ENCODE peak calls at places on chromosome 17, in four cellular contexts. One of them, this sample, is unnamed. For H3K4me1, the result is how much of the 10 kb centered on the place peaks cover.

GRCh38 chr17:5560361-5560988 is 23.8 kb downstream of the NLRP1 start:
- DNase-seq in SK-N-SH: no peak
- DNase-seq in stomach: no peak
- DNase-seq in spleen: no peak
- DNase-seq in this sample: no peak

GRCh38 chr17:74161501-74161850 is 42.0 kb upstream of the RPL38 start:
- DNase-seq in SK-N-SH: no peak
- DNase-seq in stomach: no peak
- DNase-seq in spleen: no peak
- DNase-seq in this sample: no peak

GRCh38 chr17:79845601-79845949 is 6.3 kb upstream of the CBX4 start:
- DNase-seq in SK-N-SH: no peak
- DNase-seq in stomach: no peak
- DNase-seq in spleen: no peak
- DNase-seq in this sample: peak

GRCh38 chr17:65794572-65794971 is 233.1 kb upstream of the AXIN2 start:
- DNase-seq in SK-N-SH: peak
- DNase-seq in stomach: peak
- DNase-seq in spleen: no peak
- DNase-seq in this sample: no peak

GRCh38 chr17:52134641-52135040 is 23.9 kb downstream of the CA10 start:
- DNase-seq in SK-N-SH: no peak
- DNase-seq in stomach: no peak
- DNase-seq in spleen: no peak
- DNase-seq in this sample: no peak

GRCh38 chr17:37255434-37255833 is 120.4 kb upstream of the C17orf78 start:
- DNase-seq in SK-N-SH: no peak
- DNase-seq in stomach: no peak
- DNase-seq in spleen: no peak
- DNase-seq in this sample: no peak

GRCh38 chr17:72380737-72381136 is 259.9 kb downstream of the SOX9 start:
- DNase-seq in SK-N-SH: peak
- DNase-seq in stomach: no peak
- DNase-seq in spleen: no peak
- DNase-seq in this sample: no peak

GRCh38 chr17:35073991-35074627 is 10.6 kb upstream of the RFFL start:
- DNase-seq in SK-N-SH: no peak
- DNase-seq in stomach: no peak
- DNase-seq in spleen: no peak
- DNase-seq in this sample: no peak

GRCh38 chr17:61556224-61557188 is 34.5 kb downstream of the NACA2 start:
- DNase-seq in SK-N-SH: peak
- DNase-seq in stomach: no peak
- DNase-seq in spleen: no peak
- DNase-seq in this sample: no peak

GRCh38 chr17:66678061-66678460 is 156.9 kb upstream of the CACNG5 start:
- DNase-seq in SK-N-SH: no peak
- DNase-seq in stomach: no peak
- DNase-seq in spleen: no peak
- DNase-seq in this sample: no peak

GRCh38 chr17:35612924-35613521 is 25.9 kb downstream of the AP2B1 start:
- DNase-seq in SK-N-SH: peak
- DNase-seq in stomach: peak
- DNase-seq in spleen: no peak
- DNase-seq in this sample: peak

GRCh38 chr17:67995568-67996191 is 589 bp downstream of the C17orf58 start:
- DNase-seq in SK-N-SH: peak
- DNase-seq in stomach: peak
- DNase-seq in spleen: peak
- DNase-seq in this sample: peak

GRCh38 chr17:79511471-79511870 is 99.4 kb downstream of the RBFOX3 start:
- DNase-seq in SK-N-SH: no peak
- DNase-seq in stomach: no peak
- DNase-seq in spleen: no peak
- DNase-seq in this sample: no peak

GRCh38 chr17:10117085-10117484 is 81.3 kb downstream of the GAS7 start:
- DNase-seq in SK-N-SH: no peak
- DNase-seq in stomach: no peak
- DNase-seq in spleen: no peak
- DNase-seq in this sample: no peak

GRCh38 chr17:10116267-10116666 is 82.1 kb downstream of the GAS7 start:
- DNase-seq in SK-N-SH: no peak
- DNase-seq in stomach: no peak
- DNase-seq in spleen: no peak
- DNase-seq in this sample: no peak

GRCh38 chr17:10115536-10115932 is 82.9 kb downstream of the GAS7 start:
- DNase-seq in SK-N-SH: no peak
- DNase-seq in stomach: no peak
- DNase-seq in spleen: no peak
- DNase-seq in this sample: no peak

GRCh38 chr17:10117581-10118001 is 80.8 kb downstream of the GAS7 start:
- DNase-seq in SK-N-SH: no peak
- DNase-seq in stomach: no peak
- DNase-seq in spleen: peak
- DNase-seq in this sample: peak

GRCh38 chr17:10116676-10117075 is 81.7 kb downstream of the GAS7 start:
- DNase-seq in SK-N-SH: no peak
- DNase-seq in stomach: no peak
- DNase-seq in spleen: no peak
- DNase-seq in this sample: no peak
- H3K4me1 ChIP-seq in SK-N-SH: under half
- H3K4me1 ChIP-seq in stomach: half or more
- H3K4me1 ChIP-seq in spleen: half or more
- H3K4me1 ChIP-seq in this sample: under half

GRCh38 chr17:41464682-41465081 is 2.5 kb downstream of the KRT32 start:
- DNase-seq in SK-N-SH: no peak
- DNase-seq in stomach: peak
- DNase-seq in spleen: no peak
- DNase-seq in this sample: no peak
- TF ChIP-seq POLR2AphosphoS5 in SK-N-SH: no peak
- TF ChIP-seq POLR2AphosphoS5 in stomach: peak
- TF ChIP-seq POLR2AphosphoS5 in spleen: no peak
- TF ChIP-seq POLR2AphosphoS5 in this sample: no peak

GRCh38 chr17:21163101-21163500 is 36.3 kb downstream of the DHRS7B start:
- DNase-seq in SK-N-SH: no peak
- DNase-seq in stomach: no peak
- DNase-seq in spleen: no peak
- DNase-seq in this sample: no peak

GRCh38 chr17:21162394-21162775 is 35.6 kb downstream of the DHRS7B start:
- DNase-seq in SK-N-SH: no peak
- DNase-seq in stomach: no peak
- DNase-seq in spleen: no peak
- DNase-seq in this sample: no peak

GRCh38 chr17:21165922-21166598 is 39.3 kb downstream of the DHRS7B start:
- DNase-seq in SK-N-SH: no peak
- DNase-seq in stomach: no peak
- DNase-seq in spleen: no peak
- DNase-seq in this sample: no peak

GRCh38 chr17:21166599-21167265 is 40.0 kb downstream of the DHRS7B start:
- DNase-seq in SK-N-SH: no peak
- DNase-seq in stomach: no peak
- DNase-seq in spleen: no peak
- DNase-seq in this sample: no peak

GRCh38 chr17:21164226-21165019 is 37.7 kb downstream of the DHRS7B start:
- DNase-seq in SK-N-SH: no peak
- DNase-seq in stomach: no peak
- DNase-seq in spleen: no peak
- DNase-seq in this sample: no peak
- H3K4me1 ChIP-seq in SK-N-SH: under half
- H3K4me1 ChIP-seq in stomach: half or more
- H3K4me1 ChIP-seq in spleen: under half
- H3K4me1 ChIP-seq in this sample: under half

DNA sequence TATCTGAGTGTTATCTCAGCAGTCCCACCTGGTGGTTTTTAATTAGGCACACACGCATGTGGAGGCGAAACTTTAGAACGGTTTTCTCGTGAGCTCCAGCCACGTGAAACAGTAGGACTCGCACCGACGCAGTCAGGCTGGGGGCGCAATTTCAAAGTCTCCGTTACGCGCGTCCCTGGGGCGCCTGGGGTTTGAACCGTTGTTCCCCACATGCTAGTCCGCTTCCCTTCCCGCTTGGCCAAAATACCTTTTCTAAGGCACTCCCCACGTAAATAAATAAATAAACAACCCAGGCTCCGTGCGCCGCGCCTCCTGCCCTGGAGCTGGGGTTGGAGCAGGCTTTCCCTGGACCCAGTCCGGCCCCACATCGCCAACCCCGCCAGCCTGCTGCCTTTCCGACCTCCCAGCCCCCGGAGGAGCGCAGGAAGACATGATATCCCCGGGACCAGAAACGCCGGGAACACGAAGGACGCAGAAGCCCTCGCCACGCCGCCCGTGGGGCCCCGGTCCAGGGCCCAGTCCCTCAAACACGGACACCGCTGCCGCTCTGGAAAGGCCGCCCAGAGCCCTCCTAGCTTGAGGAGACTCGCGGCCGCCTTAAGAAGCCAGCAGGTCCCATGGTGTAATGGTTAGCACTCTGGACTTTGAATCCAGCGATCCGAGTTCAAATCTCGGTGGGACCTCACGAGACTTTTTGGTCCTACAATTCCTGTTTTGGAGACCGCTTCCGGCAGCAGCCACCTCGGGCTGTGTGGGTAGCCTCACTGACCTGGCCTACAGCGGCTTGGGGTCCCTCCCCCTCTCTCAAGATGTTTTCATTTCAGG is 18.2 kb downstream of the GNGT2 start:
- DNase-seq in SK-N-SH: peak
- DNase-seq in stomach: peak
- DNase-seq in spleen: peak
- DNase-seq in this sample: peak
- TF ChIP-seq POLR2AphosphoS5 in SK-N-SH: peak
- TF ChIP-seq POLR2AphosphoS5 in stomach: peak
- TF ChIP-seq POLR2AphosphoS5 in spleen: peak
- TF ChIP-seq POLR2AphosphoS5 in this sample: no peak

GRCh38 chr17:42016411-42016831 is 818 bp downstream of the DNAJC7 start:
- DNase-seq in SK-N-SH: peak
- DNase-seq in stomach: no peak
- DNase-seq in spleen: peak
- DNase-seq in this sample: no peak
- H3K4me1 ChIP-seq in SK-N-SH: under half
- H3K4me1 ChIP-seq in stomach: half or more
- H3K4me1 ChIP-seq in spleen: half or more
- H3K4me1 ChIP-seq in this sample: half or more

GRCh38 chr17:55326030-55326429 is 61.3 kb downstream of the HLF start:
- DNase-seq in SK-N-SH: no peak
- DNase-seq in stomach: no peak
- DNase-seq in spleen: no peak
- DNase-seq in this sample: no peak

GRCh38 chr17:55325405-55325804 is 60.6 kb downstream of the HLF start:
- DNase-seq in SK-N-SH: no peak
- DNase-seq in stomach: no peak
- DNase-seq in spleen: no peak
- DNase-seq in this sample: no peak

GRCh38 chr17:55322451-55322985 is 57.8 kb downstream of the HLF start:
- DNase-seq in SK-N-SH: no peak
- DNase-seq in stomach: no peak
- DNase-seq in spleen: no peak
- DNase-seq in this sample: no peak

GRCh38 chr17:55323518-55324295 is 58.9 kb downstream of the HLF start:
- DNase-seq in SK-N-SH: no peak
- DNase-seq in stomach: no peak
- DNase-seq in spleen: no peak
- DNase-seq in this sample: no peak

DNA sequence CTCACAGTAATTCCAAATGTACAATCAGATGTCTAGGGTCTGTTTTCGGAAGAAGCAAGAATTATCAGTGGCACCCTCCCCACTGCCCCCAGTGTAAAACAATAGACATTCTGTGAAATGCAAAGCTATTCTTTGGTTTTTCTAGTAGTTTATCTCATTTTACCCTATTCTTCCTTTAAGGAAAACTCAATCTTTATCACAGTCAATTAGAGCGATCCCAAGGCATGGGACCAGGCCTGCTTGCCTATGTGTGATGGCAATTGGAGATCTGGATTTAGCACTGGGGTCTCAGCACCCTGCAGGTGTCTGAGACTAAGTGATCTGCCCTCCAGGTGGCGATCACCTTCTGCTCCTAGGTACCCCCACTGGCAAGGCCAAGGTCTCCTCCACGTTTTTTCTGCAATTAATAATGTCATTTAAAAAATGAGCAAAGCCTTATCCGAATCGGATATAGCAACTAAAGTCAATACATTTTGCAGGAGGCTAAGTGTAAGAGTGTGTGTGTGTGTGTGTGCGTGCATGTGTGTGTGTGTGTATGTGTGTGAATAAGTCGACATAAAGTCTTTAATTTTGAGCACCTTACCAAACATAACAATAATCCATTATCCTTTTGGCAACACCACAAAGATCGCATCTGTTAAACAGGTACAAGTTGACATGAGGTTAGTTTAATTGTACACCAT is 59.7 kb downstream of the HLF start:
- DNase-seq in SK-N-SH: no peak
- DNase-seq in stomach: no peak
- DNase-seq in spleen: no peak
- DNase-seq in this sample: no peak
- TF ChIP-seq POLR2AphosphoS5 in SK-N-SH: no peak
- TF ChIP-seq POLR2AphosphoS5 in stomach: no peak
- TF ChIP-seq POLR2AphosphoS5 in spleen: no peak
- TF ChIP-seq POLR2AphosphoS5 in this sample: no peak

GRCh38 chr17:8480011-8480976 is 44.6 kb downstream of the NDEL1 start:
- DNase-seq in SK-N-SH: no peak
- DNase-seq in stomach: no peak
- DNase-seq in spleen: no peak
- DNase-seq in this sample: no peak

GRCh38 chr17:8482546-8482945 is 46.9 kb downstream of the NDEL1 start:
- DNase-seq in SK-N-SH: no peak
- DNase-seq in stomach: no peak
- DNase-seq in spleen: no peak
- DNase-seq in this sample: no peak

GRCh38 chr17:8481089-8481488 is 45.4 kb downstream of the NDEL1 start:
- DNase-seq in SK-N-SH: no peak
- DNase-seq in stomach: no peak
- DNase-seq in spleen: no peak
- DNase-seq in this sample: no peak

GRCh38 chr17:8479431-8479947 is 43.8 kb downstream of the NDEL1 start:
- DNase-seq in SK-N-SH: no peak
- DNase-seq in stomach: no peak
- DNase-seq in spleen: no peak
- DNase-seq in this sample: no peak

DNA sequence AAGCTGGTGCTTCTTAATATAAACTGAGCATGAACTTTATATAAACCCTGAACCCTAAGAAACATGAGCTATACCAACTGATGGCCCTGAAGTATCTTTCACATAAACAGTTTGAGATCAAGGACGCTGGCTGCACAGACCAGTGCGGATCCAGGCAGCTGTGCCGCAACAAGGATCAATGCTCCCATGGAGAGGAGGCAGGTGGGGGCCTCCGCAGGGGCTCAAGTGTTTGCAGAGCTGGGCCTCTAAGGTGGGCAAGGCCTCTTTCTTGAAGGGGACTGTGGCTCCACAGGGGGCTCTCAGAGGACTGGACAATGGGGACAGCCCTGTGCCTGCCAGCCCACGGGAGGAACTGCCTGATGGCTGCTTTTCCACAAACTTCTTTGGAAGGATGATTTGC is 46.0 kb downstream of the NDEL1 start:
- DNase-seq in SK-N-SH: no peak
- DNase-seq in stomach: no peak
- DNase-seq in spleen: no peak
- DNase-seq in this sample: no peak
- H3K4me1 ChIP-seq in SK-N-SH: under half
- H3K4me1 ChIP-seq in stomach: under half
- H3K4me1 ChIP-seq in spleen: under half
- H3K4me1 ChIP-seq in this sample: under half

GRCh38 chr17:1577186-1577585 is 14.6 kb upstream of the PITPNA start:
- DNase-seq in SK-N-SH: no peak
- DNase-seq in stomach: peak
- DNase-seq in spleen: peak
- DNase-seq in this sample: peak
- TF ChIP-seq POLR2AphosphoS5 in SK-N-SH: no peak
- TF ChIP-seq POLR2AphosphoS5 in stomach: peak
- TF ChIP-seq POLR2AphosphoS5 in spleen: peak
- TF ChIP-seq POLR2AphosphoS5 in this sample: peak